ENCODE peak calls at places on chromosome 16, in nine cellular contexts. One of them, this sample, is unnamed.
A peak's percentile ranks its signal among the peaks of the same experiment; 100 is the strongest.

GRCh38 chr16:46826618-46827017 is 4.4 kb downstream of the C16orf87 start:
- DNase-seq in T-helper 17 cell: no peak
- DNase-seq in kidney tubule cell: no peak
- DNase-seq in DMS53: no peak
- DNase-seq in AG20443: no peak
- DNase-seq in stomach: no peak
- DNase-seq in activated T-cell treated with anti-CD3 and anti-CD28 coated beads, Interleukin-2, amount 50 U/mL, for 72 hours: no peak
- DNase-seq in MV-4-11: no peak
- DNase-seq in COR-L47: no peak
- DNase-seq in this sample: no peak

GRCh38 chr16:53041196-53041977 is 11.3 kb downstream of the CHD9NB start:
- DNase-seq in T-helper 17 cell: no peak
- DNase-seq in kidney tubule cell: peak; percentile 69
- DNase-seq in DMS53: no peak
- DNase-seq in AG20443: peak; percentile 46
- DNase-seq in stomach: peak; percentile 53
- DNase-seq in activated T-cell treated with anti-CD3 and anti-CD28 coated beads, Interleukin-2, amount 50 U/mL, for 72 hours: no peak
- DNase-seq in MV-4-11: peak; percentile 40
- DNase-seq in COR-L47: no peak
- DNase-seq in this sample: no peak

GRCh38 chr16:11152677-11153321 is 103.2 kb downstream of the SOCS1 start:
- DNase-seq in T-helper 17 cell: no peak
- DNase-seq in kidney tubule cell: no peak
- DNase-seq in DMS53: no peak
- DNase-seq in AG20443: no peak
- DNase-seq in stomach: no peak
- DNase-seq in activated T-cell treated with anti-CD3 and anti-CD28 coated beads, Interleukin-2, amount 50 U/mL, for 72 hours: no peak
- DNase-seq in MV-4-11: peak; percentile 87
- DNase-seq in COR-L47: no peak
- DNase-seq in this sample: no peak

GRCh38 chr16:61313931-61314330 is 722.3 kb downstream of the CDH8 start:
- DNase-seq in T-helper 17 cell: no peak
- DNase-seq in kidney tubule cell: no peak
- DNase-seq in DMS53: no peak
- DNase-seq in AG20443: no peak
- DNase-seq in stomach: no peak
- DNase-seq in activated T-cell treated with anti-CD3 and anti-CD28 coated beads, Interleukin-2, amount 50 U/mL, for 72 hours: no peak
- DNase-seq in MV-4-11: peak; percentile 76
- DNase-seq in COR-L47: no peak
- DNase-seq in this sample: no peak

GRCh38 chr16:17205279-17206139 is 265.3 kb downstream of the XYLT1 start:
- DNase-seq in T-helper 17 cell: no peak
- DNase-seq in kidney tubule cell: no peak
- DNase-seq in DMS53: peak; percentile 25
- DNase-seq in AG20443: peak; percentile 71
- DNase-seq in stomach: peak; percentile 29
- DNase-seq in activated T-cell treated with anti-CD3 and anti-CD28 coated beads, Interleukin-2, amount 50 U/mL, for 72 hours: no peak
- DNase-seq in MV-4-11: no peak
- DNase-seq in COR-L47: no peak
- DNase-seq in this sample: no peak

GRCh38 chr16:84735846-84736586 is 36.2 kb downstream of the USP10 start:
- DNase-seq in T-helper 17 cell: peak; percentile 16
- DNase-seq in kidney tubule cell: no peak
- DNase-seq in DMS53: peak; percentile 75
- DNase-seq in AG20443: no peak
- DNase-seq in stomach: peak; percentile 68
- DNase-seq in activated T-cell treated with anti-CD3 and anti-CD28 coated beads, Interleukin-2, amount 50 U/mL, for 72 hours: no peak
- DNase-seq in MV-4-11: no peak
- DNase-seq in COR-L47: peak; percentile 74
- DNase-seq in this sample: no peak

GRCh38 chr16:29900102-29900887 is at the start of gene ASPHD1:
- DNase-seq in T-helper 17 cell: peak; percentile 76
- DNase-seq in kidney tubule cell: peak; percentile 96
- DNase-seq in DMS53: peak; percentile 90
- DNase-seq in AG20443: peak; percentile 93
- DNase-seq in stomach: peak; percentile 84
- DNase-seq in activated T-cell treated with anti-CD3 and anti-CD28 coated beads, Interleukin-2, amount 50 U/mL, for 72 hours: peak; percentile 86
- DNase-seq in MV-4-11: peak; percentile 56
- DNase-seq in COR-L47: peak; percentile 41
- DNase-seq in this sample: peak; percentile 92

GRCh38 chr16:55737318-55737717 is 81.5 kb downstream of the SLC6A2 start:
- DNase-seq in T-helper 17 cell: no peak
- DNase-seq in kidney tubule cell: no peak
- DNase-seq in DMS53: no peak
- DNase-seq in AG20443: no peak
- DNase-seq in stomach: no peak
- DNase-seq in activated T-cell treated with anti-CD3 and anti-CD28 coated beads, Interleukin-2, amount 50 U/mL, for 72 hours: no peak
- DNase-seq in MV-4-11: no peak
- DNase-seq in COR-L47: no peak
- DNase-seq in this sample: no peak

GRCh38 chr16:81575834-81576233 is 131.2 kb downstream of the CMIP start:
- DNase-seq in T-helper 17 cell: no peak
- DNase-seq in kidney tubule cell: no peak
- DNase-seq in DMS53: no peak
- DNase-seq in AG20443: no peak
- DNase-seq in stomach: no peak
- DNase-seq in activated T-cell treated with anti-CD3 and anti-CD28 coated beads, Interleukin-2, amount 50 U/mL, for 72 hours: no peak
- DNase-seq in MV-4-11: no peak
- DNase-seq in COR-L47: no peak
- DNase-seq in this sample: no peak

GRCh38 chr16:68715471-68715870 is 21.6 kb upstream of the CDH1 start:
- DNase-seq in T-helper 17 cell: no peak
- DNase-seq in kidney tubule cell: peak; percentile 25
- DNase-seq in DMS53: no peak
- DNase-seq in AG20443: no peak
- DNase-seq in stomach: no peak
- DNase-seq in activated T-cell treated with anti-CD3 and anti-CD28 coated beads, Interleukin-2, amount 50 U/mL, for 72 hours: no peak
- DNase-seq in MV-4-11: no peak
- DNase-seq in COR-L47: no peak
- DNase-seq in this sample: no peak

GRCh38 chr16:14199624-14200023 is 128.5 kb downstream of the MRTFB start:
- DNase-seq in T-helper 17 cell: no peak
- DNase-seq in kidney tubule cell: peak; percentile 11
- DNase-seq in DMS53: no peak
- DNase-seq in AG20443: peak; percentile 58
- DNase-seq in stomach: no peak
- DNase-seq in activated T-cell treated with anti-CD3 and anti-CD28 coated beads, Interleukin-2, amount 50 U/mL, for 72 hours: no peak
- DNase-seq in MV-4-11: no peak
- DNase-seq in COR-L47: no peak
- DNase-seq in this sample: no peak

GRCh38 chr16:82368041-82368440 is 198.0 kb upstream of the MPHOSPH6 start:
- DNase-seq in T-helper 17 cell: no peak
- DNase-seq in kidney tubule cell: peak; percentile 13
- DNase-seq in DMS53: peak; percentile 75
- DNase-seq in AG20443: peak; percentile 49
- DNase-seq in stomach: peak; percentile 66
- DNase-seq in activated T-cell treated with anti-CD3 and anti-CD28 coated beads, Interleukin-2, amount 50 U/mL, for 72 hours: no peak
- DNase-seq in MV-4-11: no peak
- DNase-seq in COR-L47: no peak
- DNase-seq in this sample: no peak

GRCh38 chr16:70685938-70686375 is at the start of gene MTSS2:
- DNase-seq in T-helper 17 cell: no peak
- DNase-seq in kidney tubule cell: peak; percentile 66
- DNase-seq in DMS53: peak; percentile 88
- DNase-seq in AG20443: peak; percentile 98
- DNase-seq in stomach: peak; percentile 83
- DNase-seq in activated T-cell treated with anti-CD3 and anti-CD28 coated beads, Interleukin-2, amount 50 U/mL, for 72 hours: peak; percentile 28
- DNase-seq in MV-4-11: peak; percentile 28
- DNase-seq in COR-L47: peak; percentile 75
- DNase-seq in this sample: peak; percentile 58

GRCh38 chr16:53768167-53768566 is 64.2 kb downstream of the FTO start:
- DNase-seq in T-helper 17 cell: no peak
- DNase-seq in kidney tubule cell: no peak
- DNase-seq in DMS53: no peak
- DNase-seq in AG20443: no peak
- DNase-seq in stomach: no peak
- DNase-seq in activated T-cell treated with anti-CD3 and anti-CD28 coated beads, Interleukin-2, amount 50 U/mL, for 72 hours: no peak
- DNase-seq in MV-4-11: no peak
- DNase-seq in COR-L47: no peak
- DNase-seq in this sample: no peak

GRCh38 chr16:6857575-6857974 is 475.1 kb upstream of the RBFOX1 start:
- DNase-seq in T-helper 17 cell: no peak
- DNase-seq in kidney tubule cell: no peak
- DNase-seq in DMS53: no peak
- DNase-seq in AG20443: no peak
- DNase-seq in stomach: no peak
- DNase-seq in activated T-cell treated with anti-CD3 and anti-CD28 coated beads, Interleukin-2, amount 50 U/mL, for 72 hours: no peak
- DNase-seq in MV-4-11: no peak
- DNase-seq in COR-L47: no peak
- DNase-seq in this sample: no peak

GRCh38 chr16:24670623-24671454 is 58.6 kb upstream of the TNRC6A start:
- DNase-seq in T-helper 17 cell: no peak
- DNase-seq in kidney tubule cell: peak; percentile 92
- DNase-seq in DMS53: peak; percentile 79
- DNase-seq in AG20443: peak; percentile 80
- DNase-seq in stomach: no peak
- DNase-seq in activated T-cell treated with anti-CD3 and anti-CD28 coated beads, Interleukin-2, amount 50 U/mL, for 72 hours: no peak
- DNase-seq in MV-4-11: no peak
- DNase-seq in COR-L47: peak; percentile 76
- DNase-seq in this sample: peak; percentile 88

GRCh38 chr16:53745753-53746258 is 41.9 kb downstream of the FTO start:
- DNase-seq in T-helper 17 cell: no peak
- DNase-seq in kidney tubule cell: peak; percentile 93
- DNase-seq in DMS53: peak; percentile 13
- DNase-seq in AG20443: peak; percentile 25
- DNase-seq in stomach: no peak
- DNase-seq in activated T-cell treated with anti-CD3 and anti-CD28 coated beads, Interleukin-2, amount 50 U/mL, for 72 hours: no peak
- DNase-seq in MV-4-11: no peak
- DNase-seq in COR-L47: no peak
- DNase-seq in this sample: peak; percentile 99

GRCh38 chr16:559021-559380 is 1.2 kb upstream of the PRR35 start:
- DNase-seq in T-helper 17 cell: no peak
- DNase-seq in kidney tubule cell: no peak
- DNase-seq in DMS53: no peak
- DNase-seq in AG20443: no peak
- DNase-seq in stomach: no peak
- DNase-seq in activated T-cell treated with anti-CD3 and anti-CD28 coated beads, Interleukin-2, amount 50 U/mL, for 72 hours: no peak
- DNase-seq in MV-4-11: no peak
- DNase-seq in COR-L47: no peak
- DNase-seq in this sample: no peak